ENCODE peak calls at places on chromosomes 2 and 18, in eight cellular contexts. T is fibroblast of the aortic adventitia, V is body of pancreas, E is epithelial cell of esophagus, J is fibroblast of mammary gland, N is adrenal gland, Q is bronchial epithelial cell, M is prostate gland. C is an unnamed sample.

GRCh38 chr2:129754831-129755230 is 224.6 kb upstream of the RAB6C start:
- DNase-seq in T (no peak), V (no peak), E (no peak), J (no peak), N (no peak), Q (no peak), M (no peak), C (no peak)

GRCh38 chr2:121133551-121134319 is 151.3 kb downstream of the TFCP2L1 start:
- DNase-seq in T (no peak), V (no peak), E (no peak), J (no peak), N (no peak), Q (no peak), M (no peak), C (no peak)

GRCh38 chr2:8581048-8581561 is 100.8 kb upstream of the ID2 start:
- DNase-seq in T (no peak), V (no peak), E (no peak), J (no peak), N (no peak), Q (no peak), M (no peak), C (no peak)

GRCh38 chr2:144481666-144482065 is 38.3 kb downstream of the ZEB2 start:
- DNase-seq in T (no peak), V (no peak), E (no peak), J (no peak), N (no peak), Q (no peak), M (no peak), C (peak; percentile 57)

GRCh38 chr2:10266133-10266620 is 36.5 kb upstream of the HPCAL1 start:
- DNase-seq in T (peak; percentile 45), V (no peak), E (no peak), J (peak; percentile 70), N (peak; percentile 20), Q (no peak), M (no peak), C (peak; percentile 41)

GRCh38 chr18:49731860-49732311 is 81.4 kb downstream of the ACAA2 start:
- DNase-seq in T (no peak), V (no peak), E (peak; percentile 98), J (no peak), N (no peak), Q (peak; percentile 99), M (peak; percentile 65), C (no peak)

GRCh38 chr2:150484461-150484931 is 3.0 kb downstream of the RND3 start:
- DNase-seq in T (peak; percentile 68), V (peak; percentile 6), E (peak; percentile 43), J (no peak), N (no peak), Q (peak; percentile 31), M (no peak), C (peak; percentile 68)

GRCh38 chr2:56267412-56267788 is 83.6 kb downstream of the CCDC85A start:
- DNase-seq in T (no peak), V (no peak), E (no peak), J (no peak), N (no peak), Q (no peak), M (no peak), C (no peak)

GRCh38 chr18:3104190-3105054 is 91.5 kb upstream of the LPIN2 start:
- DNase-seq in T (peak; percentile 86), V (no peak), E (peak; percentile 86), J (peak; percentile 81), N (no peak), Q (peak; percentile 96), M (no peak), C (peak; percentile 43)

GRCh38 chr18:48735070-48735676 is 196.3 kb downstream of the CTIF start:
- DNase-seq in T (no peak), V (no peak), E (peak; percentile 51), J (peak; percentile 39), N (no peak), Q (peak; percentile 40), M (no peak), C (no peak)

DNA sequence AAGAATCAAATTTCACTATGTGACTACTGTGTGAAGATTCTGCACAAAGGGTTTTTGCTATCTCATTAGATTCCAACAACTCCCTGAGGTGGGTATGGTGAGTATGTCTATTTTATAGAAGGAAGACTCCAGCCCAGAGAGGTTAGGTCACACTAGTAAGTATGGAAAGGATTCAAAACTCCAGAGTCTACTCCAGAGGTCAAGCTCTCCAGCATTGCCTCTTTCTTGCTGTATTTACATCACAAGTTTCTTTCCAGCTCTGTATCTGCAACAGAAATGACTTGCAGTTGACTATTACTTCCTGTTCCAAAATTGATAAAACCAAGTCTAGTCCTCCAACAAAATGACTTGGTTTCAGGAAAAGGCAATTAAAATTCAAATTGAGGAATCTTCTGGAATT is 2.1 kb downstream of the COL4A4 start:
- DNase-seq in T (peak; percentile 76), V (no peak), E (no peak), J (peak; percentile 30), N (no peak), Q (no peak), M (no peak), C (peak; percentile 54)
- H3K4me3 ChIP-seq in T (no peak overlapping the region), V (no peak overlapping the region), E (no peak overlapping the region), J (no peak overlapping the region), N (no peak overlapping the region), Q (no peak overlapping the region), M (no peak overlapping the region), C (no peak overlapping the region)

GRCh38 chr2:152623076-152623740 is 94.1 kb downstream of the PRPF40A start:
- DNase-seq in T (no peak), V (no peak), E (no peak), J (no peak), N (no peak), Q (no peak), M (no peak), C (no peak)
- TF ChIP-seq CTCF in T (no peak), V (no peak), E (no peak), J (no peak), N (no peak), Q (no peak), M (no peak), C (no peak)

GRCh38 chr2:219358170-219359075 is 25.9 kb upstream of the RESP18 start:
- DNase-seq in T (no peak), V (peak; percentile 12), E (no peak), J (no peak), N (no peak), Q (no peak), M (no peak), C (no peak)
- H3K4me3 ChIP-seq in T (peak overlapping the region; percentile 9), V (no peak overlapping the region), E (no peak overlapping the region), J (no peak overlapping the region), N (no peak overlapping the region), Q (no peak overlapping the region), M (no peak overlapping the region), C (peak overlapping the region; percentile 4)

GRCh38 chr2:20231632-20232031 is 6.7 kb upstream of the SDC1 start:
- DNase-seq in T (peak; percentile 47), V (peak; percentile 30), E (peak; percentile 99), J (peak; percentile 67), N (peak; percentile 25), Q (peak; percentile 100), M (peak; percentile 70), C (no peak)
- TF ChIP-seq CTCF in T (no peak), V (no peak), E (no peak), J (no peak), N (no peak), Q (no peak), M (no peak), C (no peak)

GRCh38 chr2:127078691-127079270 is 28.2 kb downstream of the BIN1 start:
- DNase-seq in T (no peak), V (no peak), E (no peak), J (no peak), N (no peak), Q (no peak), M (no peak), C (no peak)
- H3K4me3 ChIP-seq in T (no peak overlapping the region), V (no peak overlapping the region), E (no peak overlapping the region), J (no peak overlapping the region), N (no peak overlapping the region), Q (no peak overlapping the region), M (no peak overlapping the region), C (no peak overlapping the region)